ENCODE peak calls at places on chromosomes 13 and 19, in eight cellular contexts. One of them, this sample, is unnamed.

GRCh38 chr13:32415019-32415418 is 12.9 kb downstream of the N4BP2L1 start:
- DNase-seq in neural progenitor cell: peak
- DNase-seq in H7: peak
- DNase-seq in pancreas: no peak
- DNase-seq in mesenchymal stem cell: peak
- DNase-seq in GM23248: peak
- DNase-seq in IMR-90: no peak
- DNase-seq in GM23338: peak
- DNase-seq in this sample: no peak

GRCh38 chr19:29745253-29745652 is 30.2 kb upstream of the C19orf12 start:
- DNase-seq in GM23248: peak
- DNase-seq in IMR-90: no peak
- DNase-seq in GM23338: peak
- DNase-seq in neural progenitor cell: peak
- DNase-seq in pancreas: no peak
- DNase-seq in mesenchymal stem cell: no peak
- DNase-seq in H7: peak
- DNase-seq in this sample: no peak

GRCh38 chr19:903266-903797 is 9.7 kb downstream of the R3HDM4 start:
- DNase-seq in IMR-90: peak
- DNase-seq in GM23248: no peak
- DNase-seq in pancreas: peak
- DNase-seq in neural progenitor cell: peak
- DNase-seq in mesenchymal stem cell: no peak
- DNase-seq in H7: no peak
- DNase-seq in GM23338: no peak
- DNase-seq in this sample: no peak

GRCh38 chr19:8306235-8307054 is 1.7 kb downstream of the CD320 start:
- DNase-seq in pancreas: peak
- DNase-seq in neural progenitor cell: no peak
- DNase-seq in H7: peak
- DNase-seq in IMR-90: no peak
- DNase-seq in GM23338: no peak
- DNase-seq in GM23248: no peak
- DNase-seq in mesenchymal stem cell: no peak
- DNase-seq in this sample: peak

GRCh38 chr13:26229080-26229615 is 7.0 kb upstream of the RNF6 start:
- DNase-seq in IMR-90: no peak
- DNase-seq in GM23338: no peak
- DNase-seq in H7: no peak
- DNase-seq in neural progenitor cell: no peak
- DNase-seq in pancreas: peak
- DNase-seq in GM23248: no peak
- DNase-seq in mesenchymal stem cell: no peak
- DNase-seq in this sample: no peak

GRCh38 chr19:33193864-33194362 is at the start of gene LRP3:
- DNase-seq in neural progenitor cell: peak
- DNase-seq in GM23338: peak
- DNase-seq in H7: peak
- DNase-seq in IMR-90: peak
- DNase-seq in mesenchymal stem cell: peak
- DNase-seq in pancreas: peak
- DNase-seq in GM23248: peak
- DNase-seq in this sample: no peak

GRCh38 chr19:17579523-17580244 is 24.2 kb downstream of the COLGALT1 start:
- DNase-seq in H7: peak
- DNase-seq in mesenchymal stem cell: peak
- DNase-seq in pancreas: peak
- DNase-seq in GM23248: peak
- DNase-seq in neural progenitor cell: peak
- DNase-seq in IMR-90: peak
- DNase-seq in GM23338: peak
- DNase-seq in this sample: peak

GRCh38 chr19:1226522-1227312 is 11.1 kb downstream of the CBARP start:
- DNase-seq in GM23248: no peak
- DNase-seq in H7: no peak
- DNase-seq in mesenchymal stem cell: no peak
- DNase-seq in neural progenitor cell: no peak
- DNase-seq in GM23338: no peak
- DNase-seq in IMR-90: no peak
- DNase-seq in pancreas: no peak
- DNase-seq in this sample: no peak

GRCh38 chr19:17741456-17741855 is 9.8 kb upstream of the FCHO1 start:
- DNase-seq in GM23248: no peak
- DNase-seq in pancreas: no peak
- DNase-seq in mesenchymal stem cell: no peak
- DNase-seq in GM23338: no peak
- DNase-seq in H7: no peak
- DNase-seq in IMR-90: no peak
- DNase-seq in neural progenitor cell: no peak
- DNase-seq in this sample: no peak

GRCh38 chr13:113588394-113589111 is 4.0 kb downstream of the TFDP1 start:
- DNase-seq in mesenchymal stem cell: no peak
- DNase-seq in GM23338: no peak
- DNase-seq in neural progenitor cell: no peak
- DNase-seq in H7: peak
- DNase-seq in GM23248: no peak
- DNase-seq in IMR-90: no peak
- DNase-seq in pancreas: no peak
- DNase-seq in this sample: peak

GRCh38 chr13:112923962-112924361 is 45.1 kb upstream of the MCF2L start:
- DNase-seq in H7: no peak
- DNase-seq in pancreas: no peak
- DNase-seq in GM23338: no peak
- DNase-seq in neural progenitor cell: no peak
- DNase-seq in mesenchymal stem cell: no peak
- DNase-seq in IMR-90: no peak
- DNase-seq in GM23248: no peak
- DNase-seq in this sample: no peak

GRCh38 chr13:48644951-48645350 is 8.8 kb upstream of the CYSLTR2 start:
- DNase-seq in neural progenitor cell: no peak
- DNase-seq in pancreas: no peak
- DNase-seq in H7: no peak
- DNase-seq in GM23248: no peak
- DNase-seq in GM23338: no peak
- DNase-seq in mesenchymal stem cell: no peak
- DNase-seq in IMR-90: no peak
- DNase-seq in this sample: no peak

GRCh38 chr19:13797870-13798269 is 2.6 kb downstream of the ZSWIM4 start:
- DNase-seq in GM23248: peak
- DNase-seq in GM23338: no peak
- DNase-seq in pancreas: no peak
- DNase-seq in mesenchymal stem cell: no peak
- DNase-seq in neural progenitor cell: no peak
- DNase-seq in IMR-90: peak
- DNase-seq in H7: no peak
- DNase-seq in this sample: no peak

GRCh38 chr19:39246951-39247669 is 1.5 kb downstream of the IFNL4 start:
- DNase-seq in mesenchymal stem cell: no peak
- DNase-seq in neural progenitor cell: peak
- DNase-seq in GM23248: peak
- DNase-seq in GM23338: peak
- DNase-seq in IMR-90: no peak
- DNase-seq in H7: peak
- DNase-seq in pancreas: peak
- DNase-seq in this sample: no peak

GRCh38 chr19:56333506-56333905 is 18.9 kb upstream of the ZSCAN5A start:
- DNase-seq in GM23248: peak
- DNase-seq in IMR-90: peak
- DNase-seq in GM23338: peak
- DNase-seq in H7: peak
- DNase-seq in mesenchymal stem cell: peak
- DNase-seq in pancreas: no peak
- DNase-seq in neural progenitor cell: peak
- DNase-seq in this sample: no peak

GRCh38 chr19:58356236-58356970 is 3.1 kb upstream of the A1BG start:
- DNase-seq in IMR-90: peak
- DNase-seq in neural progenitor cell: no peak
- DNase-seq in mesenchymal stem cell: no peak
- DNase-seq in GM23338: peak
- DNase-seq in GM23248: peak
- DNase-seq in pancreas: no peak
- DNase-seq in H7: peak
- DNase-seq in this sample: no peak

GRCh38 chr13:98280176-98280510 is 103.1 kb upstream of the RNF113B start:
- DNase-seq in GM23338: no peak
- DNase-seq in IMR-90: no peak
- DNase-seq in H7: no peak
- DNase-seq in pancreas: no peak
- DNase-seq in neural progenitor cell: no peak
- DNase-seq in mesenchymal stem cell: no peak
- DNase-seq in GM23248: no peak
- DNase-seq in this sample: no peak

GRCh38 chr19:28386080-28386869 is 826.7 kb downstream of the UQCRFS1 start:
- DNase-seq in GM23248: no peak
- DNase-seq in IMR-90: no peak
- DNase-seq in mesenchymal stem cell: no peak
- DNase-seq in neural progenitor cell: no peak
- DNase-seq in GM23338: no peak
- DNase-seq in H7: no peak
- DNase-seq in pancreas: no peak
- DNase-seq in this sample: no peak

GRCh38 chr19:30666301-30666803 is 294.2 kb downstream of the ZNF536 start:
- DNase-seq in GM23338: peak
- DNase-seq in GM23248: peak
- DNase-seq in pancreas: no peak
- DNase-seq in H7: peak
- DNase-seq in mesenchymal stem cell: peak
- DNase-seq in neural progenitor cell: peak
- DNase-seq in IMR-90: peak
- DNase-seq in this sample: no peak

GRCh38 chr19:29260477-29261317 is 47.7 kb upstream of the UQCRFS1 start:
- DNase-seq in mesenchymal stem cell: no peak
- DNase-seq in neural progenitor cell: peak
- DNase-seq in H7: peak
- DNase-seq in GM23338: peak
- DNase-seq in pancreas: no peak
- DNase-seq in GM23248: peak
- DNase-seq in IMR-90: peak
- DNase-seq in this sample: no peak

GRCh38 chr19:38711726-38712153 is 32.5 kb downstream of the CAPN12 start:
- DNase-seq in mesenchymal stem cell: peak
- DNase-seq in IMR-90: peak
- DNase-seq in neural progenitor cell: no peak
- DNase-seq in H7: no peak
- DNase-seq in GM23248: peak
- DNase-seq in GM23338: no peak
- DNase-seq in pancreas: no peak
- DNase-seq in this sample: no peak

GRCh38 chr13:56351041-56351440 is 789.7 kb upstream of the PRR20A start:
- DNase-seq in GM23248: no peak
- DNase-seq in neural progenitor cell: peak
- DNase-seq in IMR-90: no peak
- DNase-seq in mesenchymal stem cell: no peak
- DNase-seq in H7: no peak
- DNase-seq in pancreas: no peak
- DNase-seq in GM23338: peak
- DNase-seq in this sample: no peak

GRCh38 chr13:28117689-28118377 is 17.5 kb upstream of the FLT3 start:
- DNase-seq in IMR-90: no peak
- DNase-seq in GM23248: no peak
- DNase-seq in neural progenitor cell: no peak
- DNase-seq in H7: no peak
- DNase-seq in GM23338: peak
- DNase-seq in pancreas: peak
- DNase-seq in mesenchymal stem cell: no peak
- DNase-seq in this sample: no peak

GRCh38 chr13:39540929-39541605 is 61.9 kb downstream of the LHFPL6 start:
- DNase-seq in mesenchymal stem cell: no peak
- DNase-seq in pancreas: no peak
- DNase-seq in GM23248: no peak
- DNase-seq in neural progenitor cell: no peak
- DNase-seq in H7: no peak
- DNase-seq in GM23338: no peak
- DNase-seq in IMR-90: no peak
- DNase-seq in this sample: no peak

GRCh38 chr13:39542361-39542760 is 60.6 kb downstream of the LHFPL6 start:
- DNase-seq in IMR-90: no peak
- DNase-seq in H7: no peak
- DNase-seq in neural progenitor cell: no peak
- DNase-seq in mesenchymal stem cell: no peak
- DNase-seq in GM23248: no peak
- DNase-seq in GM23338: no peak
- DNase-seq in pancreas: no peak
- DNase-seq in this sample: no peak

GRCh38 chr13:39536274-39536673 is 66.7 kb downstream of the LHFPL6 start:
- DNase-seq in IMR-90: no peak
- DNase-seq in mesenchymal stem cell: peak
- DNase-seq in GM23338: no peak
- DNase-seq in neural progenitor cell: no peak
- DNase-seq in pancreas: no peak
- DNase-seq in GM23248: no peak
- DNase-seq in H7: no peak
- DNase-seq in this sample: no peak

GRCh38 chr13:39536906-39537305 is 66.1 kb downstream of the LHFPL6 start:
- DNase-seq in pancreas: no peak
- DNase-seq in neural progenitor cell: peak
- DNase-seq in GM23248: no peak
- DNase-seq in IMR-90: no peak
- DNase-seq in mesenchymal stem cell: peak
- DNase-seq in H7: no peak
- DNase-seq in GM23338: no peak
- DNase-seq in this sample: no peak

GRCh38 chr13:39538826-39539555 is 64.0 kb downstream of the LHFPL6 start:
- DNase-seq in IMR-90: peak
- DNase-seq in pancreas: no peak
- DNase-seq in H7: no peak
- DNase-seq in mesenchymal stem cell: peak
- DNase-seq in neural progenitor cell: no peak
- DNase-seq in GM23248: peak
- DNase-seq in GM23338: no peak
- DNase-seq in this sample: no peak
- H3K4me3 ChIP-seq in IMR-90: no peak
- H3K4me3 ChIP-seq in pancreas: no peak
- H3K4me3 ChIP-seq in H7: no peak
- H3K4me3 ChIP-seq in mesenchymal stem cell: no peak
- H3K4me3 ChIP-seq in neural progenitor cell: no peak
- H3K4me3 ChIP-seq in GM23248: no peak
- H3K4me3 ChIP-seq in GM23338: no peak
- H3K4me3 ChIP-seq in this sample: no peak

GRCh38 chr13:73870036-73870741 is 264.0 kb downstream of the KLF12 start:
- DNase-seq in GM23338: no peak
- DNase-seq in pancreas: no peak
- DNase-seq in IMR-90: peak
- DNase-seq in H7: no peak
- DNase-seq in neural progenitor cell: no peak
- DNase-seq in GM23248: peak
- DNase-seq in mesenchymal stem cell: peak
- DNase-seq in this sample: no peak
- H3K4me3 ChIP-seq in GM23338: no peak
- H3K4me3 ChIP-seq in pancreas: no peak
- H3K4me3 ChIP-seq in IMR-90: peak
- H3K4me3 ChIP-seq in H7: no peak
- H3K4me3 ChIP-seq in neural progenitor cell: no peak
- H3K4me3 ChIP-seq in GM23248: peak
- H3K4me3 ChIP-seq in mesenchymal stem cell: no peak
- H3K4me3 ChIP-seq in this sample: no peak

GRCh38 chr19:10979950-10980349 is 19.1 kb downstream of the SMARCA4 start:
- DNase-seq in H7: peak
- DNase-seq in GM23338: no peak
- DNase-seq in GM23248: peak
- DNase-seq in IMR-90: no peak
- DNase-seq in pancreas: no peak
- DNase-seq in mesenchymal stem cell: no peak
- DNase-seq in neural progenitor cell: no peak
- DNase-seq in this sample: no peak
- H3K4me3 ChIP-seq in H7: no peak
- H3K4me3 ChIP-seq in GM23338: no peak
- H3K4me3 ChIP-seq in GM23248: peak
- H3K4me3 ChIP-seq in IMR-90: no peak
- H3K4me3 ChIP-seq in pancreas: no peak
- H3K4me3 ChIP-seq in mesenchymal stem cell: no peak
- H3K4me3 ChIP-seq in neural progenitor cell: no peak
- H3K4me3 ChIP-seq in this sample: no peak

GRCh38 chr19:51692065-51692915 is 840 bp upstream of the SPACA6 start:
- DNase-seq in H7: peak
- DNase-seq in GM23338: no peak
- DNase-seq in neural progenitor cell: no peak
- DNase-seq in pancreas: peak
- DNase-seq in GM23248: no peak
- DNase-seq in mesenchymal stem cell: no peak
- DNase-seq in IMR-90: no peak
- DNase-seq in this sample: no peak
- H3K4me3 ChIP-seq in H7: no peak
- H3K4me3 ChIP-seq in GM23338: peak
- H3K4me3 ChIP-seq in neural progenitor cell: peak
- H3K4me3 ChIP-seq in pancreas: no peak
- H3K4me3 ChIP-seq in GM23248: peak
- H3K4me3 ChIP-seq in mesenchymal stem cell: peak
- H3K4me3 ChIP-seq in IMR-90: peak
- H3K4me3 ChIP-seq in this sample: no peak

This sample was measured in lower leg skin.